ENCODE peak calls at places on chromosomes 3 and 15, in six cellular contexts. N, G, O, E, W and B are unnamed samples.
A peak's percentile ranks its signal among the peaks of the same experiment; 100 is the strongest.

GRCh38 chr3:19457449-19457848 is 309.1 kb downstream of the KCNH8 start:
- DNase-seq in O (no peak), N (no peak), G (no peak), W (no peak), E (no peak), B (no peak)

GRCh38 chr3:10806001-10806400 is 10.0 kb upstream of the SLC6A11 start:
- DNase-seq in W (no peak), O (no peak), N (no peak), G (no peak), E (no peak), B (no peak)

GRCh38 chr15:93073465-93073952 is 15.5 kb downstream of the RGMA start:
- DNase-seq in G (no peak), O (no peak), W (no peak), E (peak; percentile 40), N (no peak), B (no peak)

GRCh38 chr3:95172549-95172948 is 1109.7 kb downstream of the NSUN3 start:
- DNase-seq in N (peak; percentile 96), G (no peak), O (no peak), W (no peak), E (no peak), B (peak; percentile 39)

GRCh38 chr3:87298111-87298718 is 21.8 kb upstream of the POU1F1 start:
- DNase-seq in N (peak; percentile 41), W (peak; percentile 22), E (no peak), O (peak; percentile 83), G (no peak), B (peak; percentile 13)

GRCh38 chr3:133547432-133548041 is 25.9 kb upstream of the CDV3 start:
- DNase-seq in G (no peak), N (no peak), O (no peak), E (no peak), W (no peak), B (no peak)

GRCh38 chr3:55427739-55428138 is 59.4 kb downstream of the WNT5A start:
- DNase-seq in O (no peak), W (no peak), E (no peak), G (no peak), N (no peak), B (no peak)

GRCh38 chr15:92809064-92809879 is 90.9 kb upstream of the CHD2 start:
- DNase-seq in N (peak; percentile 97), E (peak; percentile 96), O (peak; percentile 94), W (peak; percentile 91), G (peak; percentile 89), B (peak; percentile 96)

GRCh38 chr3:49132437-49133225 is at the start of gene LAMB2:
- DNase-seq in N (peak; percentile 41), G (peak; percentile 65), O (no peak), W (peak; percentile 83), E (no peak), B (no peak)

GRCh38 chr15:51030649-51031316 is 63.9 kb downstream of the TNFAIP8L3 start:
- DNase-seq in E (no peak), G (no peak), W (no peak), N (no peak), O (no peak), B (no peak)

GRCh38 chr3:126339466-126339865 is 17.7 kb downstream of the KLF15 start:
- DNase-seq in O (no peak), W (no peak), N (no peak), G (no peak), E (no peak), B (no peak)

GRCh38 chr3:78601249-78601648 is 1166.5 kb downstream of the ROBO1 start:
- DNase-seq in G (no peak), W (no peak), O (no peak), N (no peak), E (no peak), B (no peak)

GRCh38 chr3:108528459-108529231 is 18.2 kb upstream of the MYH15 start:
- DNase-seq in G (no peak), W (no peak), N (no peak), E (no peak), O (peak; percentile 92), B (no peak)

GRCh38 chr15:56244237-56244810 is 645 bp upstream of the RFX7 start:
- DNase-seq in W (peak; percentile 65), O (peak; percentile 31), N (peak; percentile 91), E (no peak), G (peak; percentile 58), B (peak; percentile 58)

GRCh38 chr3:124886168-124887051 is 755 bp downstream of the ITGB5 start:
- DNase-seq in O (no peak), E (no peak), W (peak; percentile 36), N (peak; percentile 31), G (no peak), B (no peak)

GRCh38 chr3:19202303-19202702 is 54.0 kb downstream of the KCNH8 start:
- DNase-seq in N (no peak), W (no peak), G (no peak), E (no peak), O (no peak), B (no peak)

GRCh38 chr15:25693321-25694237 is 169.5 kb downstream of the ATP10A start:
- DNase-seq in W (no peak), G (no peak), E (no peak), N (peak; percentile 1), O (peak; percentile 18), B (no peak)

GRCh38 chr3:8482960-8483665 is 18.5 kb upstream of the LMCD1 start:
- DNase-seq in G (peak; percentile 27), O (no peak), W (peak; percentile 83), N (peak; percentile 35), E (no peak), B (no peak)

GRCh38 chr3:4776980-4777581 is 202.2 kb upstream of the BHLHE40 start:
- DNase-seq in E (no peak), N (no peak), O (no peak), W (peak; percentile 12), G (no peak), B (no peak)

GRCh38 chr3:18111702-18112311 is 313.3 kb downstream of the SATB1 start:
- DNase-seq in O (no peak), N (no peak), E (no peak), G (no peak), W (peak; percentile 18), B (peak; percentile 51)

GRCh38 chr3:57793737-57794187 is 37.7 kb downstream of the SLMAP start:
- DNase-seq in O (no peak), G (no peak), W (no peak), E (no peak), N (no peak), B (no peak)

GRCh38 chr3:27340524-27340923 is 28.7 kb downstream of the NEK10 start:
- DNase-seq in G (no peak), O (no peak), W (no peak), E (no peak), N (no peak), B (no peak)